ENCODE peak calls at places on chromosomes 6 and 20, in ten cellular contexts. E, D, F, B, N, K, G, R, A and P are unnamed samples.

GRCh38 chr6:133983099-133983939 is 30.3 kb downstream of the TBPL1 start:
- DNase-seq in B (no peak), F (no peak), G (no peak), N (no peak), A (no peak), D (no peak), K (no peak), R (no peak), E (peak), P (no peak)

GRCh38 chr20:36830791-36831691 is 44.9 kb upstream of the TLDC2 start:
- DNase-seq in K (no peak), A (no peak), E (no peak), N (peak), F (no peak), G (no peak), B (peak), R (peak), D (peak), P (peak)

GRCh38 chr6:148396926-148397325 is 54.3 kb downstream of the SASH1 start:
- DNase-seq in F (no peak), D (no peak), R (peak), N (no peak), E (no peak), B (no peak), G (no peak), K (no peak), A (no peak), P (no peak)

GRCh38 chr6:139443226-139444112 is 69.0 kb upstream of the CITED2 start:
- DNase-seq in A (no peak), K (no peak), E (no peak), N (no peak), G (no peak), B (no peak), F (no peak), D (no peak), R (no peak), P (no peak)

GRCh38 chr6:150987371-150987828 is 121.9 kb downstream of the MTHFD1L start:
- DNase-seq in K (no peak), N (no peak), F (no peak), A (no peak), G (no peak), B (no peak), E (no peak), R (peak), D (no peak), P (no peak)

GRCh38 chr6:29964904-29965872 is 22.9 kb downstream of the HLA-A start:
- DNase-seq in G (peak), D (peak), R (peak), K (peak), E (peak), A (peak), B (peak), F (peak), N (peak), P (peak)

GRCh38 chr6:153790881-153791473 is 248.1 kb upstream of the OPRM1 start:
- DNase-seq in A (no peak), E (peak), R (no peak), F (no peak), B (no peak), K (peak), D (peak), G (peak), N (no peak), P (no peak)

GRCh38 chr6:170464524-170464979 is 88.6 kb downstream of the PSMB1 start:
- DNase-seq in G (no peak), N (no peak), A (no peak), K (no peak), B (no peak), F (no peak), E (no peak), R (no peak), D (no peak), P (no peak)

GRCh38 chr6:153117986-153118886 is 12.8 kb downstream of the RGS17 start:
- DNase-seq in A (no peak), F (no peak), R (no peak), G (no peak), N (no peak), E (peak), K (peak), D (no peak), B (no peak), P (no peak)

GRCh38 chr6:43942011-43942442 is 172.0 kb downstream of the VEGFA start:
- DNase-seq in B (no peak), K (no peak), E (no peak), D (no peak), R (no peak), G (no peak), N (no peak), F (no peak), A (no peak), P (no peak)

GRCh38 chr6:43943781-43944250 is 173.8 kb downstream of the VEGFA start:
- DNase-seq in F (no peak), B (no peak), G (no peak), D (no peak), K (no peak), E (no peak), R (no peak), N (no peak), A (no peak), P (no peak)

GRCh38 chr6:43941174-43941573 is 171.2 kb downstream of the VEGFA start:
- DNase-seq in B (no peak), E (no peak), D (no peak), K (no peak), G (no peak), A (no peak), R (no peak), F (no peak), N (no peak), P (no peak)

GRCh38 chr6:43943099-43943766 is 173.2 kb downstream of the VEGFA start:
- DNase-seq in F (no peak), E (no peak), R (no peak), D (no peak), A (no peak), N (no peak), B (no peak), G (no peak), K (no peak), P (no peak)

DNA sequence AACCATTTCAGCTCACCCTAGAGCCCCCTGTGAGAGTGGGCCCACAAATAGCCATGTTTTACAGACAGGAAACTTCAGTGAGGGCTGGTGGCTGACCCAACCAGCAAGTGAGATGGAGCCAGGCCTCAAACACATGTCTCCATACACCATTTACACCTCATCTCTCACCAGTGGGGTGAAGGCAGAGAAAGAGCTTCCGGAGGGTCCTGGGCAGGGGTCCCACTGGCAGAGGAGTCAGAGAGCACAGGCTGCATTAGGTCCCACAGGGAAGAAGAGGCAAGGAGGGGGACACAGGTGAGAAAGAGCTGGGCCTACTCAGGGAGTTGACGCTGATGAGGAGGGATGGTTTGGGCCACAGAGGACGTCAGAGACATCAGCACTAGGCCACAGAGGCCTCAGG is 172.6 kb downstream of the VEGFA start:
- DNase-seq in G (no peak), D (no peak), R (no peak), A (no peak), B (no peak), F (no peak), E (no peak), N (no peak), K (no peak), P (no peak)
- H3K27ac ChIP-seq in G (no peak), D (no peak), R (no peak), A (no peak), B (no peak), F (no peak), E (no peak), N (no peak), K (no peak), P (no peak)

DNA sequence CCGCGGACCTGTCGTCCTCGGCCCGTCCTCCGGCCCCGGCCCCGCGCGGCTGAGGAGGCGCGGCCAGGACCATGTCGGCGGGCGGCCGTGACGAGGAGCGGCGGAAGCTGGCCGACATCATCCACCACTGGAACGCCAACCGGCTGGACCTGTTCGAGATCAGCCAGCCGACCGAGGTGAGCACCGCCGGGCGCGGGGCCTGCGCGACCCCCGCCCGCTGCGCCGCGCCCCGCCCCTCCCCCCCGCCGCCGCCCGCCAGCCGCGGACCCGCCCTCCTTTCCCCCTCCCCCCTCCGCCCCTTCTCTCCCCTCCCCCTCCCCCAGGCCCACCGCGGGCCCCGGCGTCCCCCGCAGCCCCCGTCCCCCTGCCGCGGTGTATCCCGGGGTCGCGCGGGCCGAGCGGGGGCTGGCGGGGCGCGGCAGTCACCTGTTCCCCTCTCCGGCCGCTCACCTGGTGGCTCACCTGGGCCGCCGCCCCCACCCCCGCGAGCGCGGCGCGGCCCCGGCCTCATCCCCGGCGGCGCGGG is 414 bp downstream of the AFDN start:
- DNase-seq in R (no peak), A (no peak), E (no peak), F (peak), D (no peak), B (peak), N (no peak), G (peak), K (no peak), P (peak)
- H3K27ac ChIP-seq in R (peak), A (peak), E (no peak), F (peak), D (peak), B (peak), N (peak), G (no peak), K (peak), P (no peak)

GRCh38 chr6:14506656-14507242 is 389.2 kb downstream of the CD83 start:
- DNase-seq in B (no peak), F (peak), R (no peak), K (no peak), N (no peak), E (no peak), D (no peak), G (no peak), A (no peak), P (no peak)
- H3K27ac ChIP-seq in B (no peak), F (no peak), R (no peak), K (no peak), N (no peak), E (no peak), D (no peak), G (no peak), A (no peak), P (no peak)

GRCh38 chr20:5181955-5182354 is 55.1 kb downstream of the CDS2 start:
- DNase-seq in A (no peak), R (peak), D (no peak), G (no peak), E (peak), N (no peak), F (no peak), B (no peak), K (no peak), P (no peak)
- H3K27ac ChIP-seq in A (no peak), R (peak), D (peak), G (no peak), E (peak), N (no peak), F (peak), B (no peak), K (no peak), P (no peak)

GRCh38 chr20:63900373-63900772 is 5.4 kb downstream of the DNAJC5 start:
- DNase-seq in K (no peak), G (no peak), B (no peak), R (no peak), E (no peak), F (no peak), N (no peak), D (no peak), A (no peak), P (no peak)
- H3K27ac ChIP-seq in K (no peak), G (no peak), B (no peak), R (no peak), E (no peak), F (no peak), N (no peak), D (no peak), A (no peak), P (peak)

GRCh38 chr6:1542335-1542734 is 67.4 kb upstream of the FOXC1 start:
- DNase-seq in G (no peak), D (no peak), R (no peak), F (no peak), B (no peak), N (no peak), E (no peak), A (no peak), K (no peak), P (no peak)

GRCh38 chr6:1536526-1537429 is 72.9 kb upstream of the FOXC1 start:
- DNase-seq in B (no peak), F (peak), A (no peak), R (no peak), E (no peak), N (no peak), G (no peak), K (no peak), D (no peak), P (no peak)

GRCh38 chr6:1538348-1538747 is 71.4 kb upstream of the FOXC1 start:
- DNase-seq in G (no peak), N (no peak), F (no peak), A (no peak), E (no peak), K (no peak), D (no peak), B (no peak), R (no peak), P (no peak)

GRCh38 chr6:1540864-1541521 is 68.7 kb upstream of the FOXC1 start:
- DNase-seq in G (no peak), D (no peak), R (no peak), N (no peak), B (no peak), K (no peak), E (no peak), F (no peak), A (no peak), P (no peak)

DNA sequence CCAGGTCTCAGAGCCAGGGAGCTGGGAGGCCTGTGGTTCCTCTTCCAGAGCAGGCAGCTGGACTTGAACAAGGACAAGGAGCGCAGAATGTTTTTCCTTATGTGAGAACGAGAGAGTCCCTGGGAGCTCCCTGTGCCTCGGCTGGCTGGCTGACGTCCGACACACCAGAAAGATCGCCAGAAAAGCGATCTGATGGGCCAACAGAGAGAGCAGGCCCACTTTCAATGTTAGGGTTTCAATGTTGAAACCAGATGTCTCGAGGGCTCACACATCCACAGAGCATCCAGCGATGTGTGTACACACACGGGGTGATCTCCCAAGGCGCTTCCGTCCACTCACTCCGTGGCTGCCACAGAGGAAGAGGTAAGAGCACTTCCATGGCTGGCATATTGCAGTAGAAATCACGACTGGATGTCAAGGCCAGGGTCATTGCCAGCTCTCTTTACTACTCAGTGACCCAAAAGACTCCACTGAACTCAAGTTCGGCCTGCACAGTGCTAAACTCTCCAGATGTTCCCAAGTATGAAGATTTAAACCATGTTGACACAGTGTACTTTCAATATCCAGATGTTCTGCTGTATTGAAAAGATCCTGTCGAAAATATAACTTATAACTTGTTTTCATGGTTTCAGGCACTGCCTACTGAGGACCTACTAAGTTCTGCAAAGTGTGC is 70.8 kb upstream of the FOXC1 start:
- DNase-seq in K (no peak), E (no peak), D (no peak), N (no peak), A (no peak), F (no peak), G (no peak), R (no peak), B (no peak), P (no peak)
- H3K27ac ChIP-seq in K (no peak), E (no peak), D (no peak), N (no peak), A (peak), F (no peak), G (no peak), R (no peak), B (no peak), P (no peak)

DNA sequence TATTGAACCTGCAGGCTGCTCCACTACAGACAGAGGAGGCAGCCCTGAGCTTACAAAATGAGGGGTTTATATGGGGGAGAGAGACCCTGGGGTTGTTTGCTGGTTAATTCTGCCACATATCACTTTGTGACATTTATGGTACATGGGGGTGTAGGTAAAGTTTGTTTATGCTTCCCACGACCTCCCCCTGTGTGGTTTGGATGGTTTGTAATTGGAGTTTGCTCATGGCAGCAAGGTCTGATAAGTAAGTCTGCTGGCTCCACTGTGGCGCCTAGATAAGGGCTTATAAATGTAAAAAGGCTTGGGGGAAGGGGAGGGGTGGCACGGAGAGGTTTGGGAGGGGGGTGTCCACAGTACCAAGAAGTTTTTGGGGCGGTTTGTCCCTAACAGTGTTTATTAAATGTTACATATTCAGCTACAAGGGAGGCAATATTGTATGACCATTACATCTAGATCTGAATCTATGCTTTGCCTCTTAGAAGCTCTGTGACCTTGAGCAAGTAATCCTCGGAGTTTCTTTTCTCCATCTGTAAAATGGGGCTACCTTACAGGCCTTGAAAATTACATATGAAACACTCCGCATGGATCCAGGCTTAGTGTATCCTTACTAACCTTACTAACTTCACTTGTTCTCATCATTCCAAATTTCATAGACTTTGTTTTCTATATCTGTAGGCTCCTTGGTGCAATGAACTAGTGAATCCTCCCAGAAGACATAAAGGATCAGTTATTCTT is 204.8 kb upstream of the NOX3 start:
- DNase-seq in E (no peak), G (no peak), A (no peak), K (no peak), B (no peak), D (no peak), F (no peak), N (no peak), R (no peak), P (no peak)
- H3K27ac ChIP-seq in E (no peak), G (no peak), A (no peak), K (no peak), B (no peak), D (no peak), F (no peak), N (no peak), R (no peak), P (no peak)

GRCh38 chr6:130927305-130927704 is 100.1 kb downstream of the SMLR1 start:
- DNase-seq in D (no peak), E (no peak), K (peak), B (no peak), G (no peak), R (no peak), N (no peak), F (peak), A (no peak), P (no peak)

GRCh38 chr6:130928158-130928917 is 101.1 kb downstream of the SMLR1 start:
- DNase-seq in B (no peak), E (no peak), K (no peak), F (no peak), R (no peak), A (no peak), N (no peak), G (no peak), D (peak), P (no peak)

GRCh38 chr6:130920969-130921368 is 93.8 kb downstream of the SMLR1 start:
- DNase-seq in E (no peak), K (no peak), F (no peak), B (no peak), N (no peak), G (no peak), A (no peak), R (no peak), D (no peak), P (no peak)

GRCh38 chr6:130923350-130923749 is 96.1 kb downstream of the SMLR1 start:
- DNase-seq in N (no peak), D (no peak), F (no peak), G (no peak), E (no peak), K (no peak), B (no peak), R (no peak), A (no peak), P (no peak)

GRCh38 chr6:130922922-130923321 is 95.7 kb downstream of the SMLR1 start:
- DNase-seq in N (no peak), A (no peak), D (no peak), F (no peak), E (no peak), K (no peak), G (no peak), B (no peak), R (no peak), P (no peak)
- H3K27ac ChIP-seq in N (no peak), A (no peak), D (no peak), F (no peak), E (no peak), K (no peak), G (no peak), B (no peak), R (no peak), P (no peak)